ENCODE peak calls at places on chromosomes 7 and 10, in four cellular contexts. S, J, B and V are unnamed samples.

GRCh38 chr7:141737118-141737835 is 881 bp upstream of the SSBP1 start:
- DNase-seq in S (no peak), J (no peak), B (no peak), V (no peak)

GRCh38 chr10:46255696-46256355 is 31.0 kb upstream of the ANTXRL start:
- DNase-seq in S (peak; percentile 85), J (peak; percentile 53), B (peak; percentile 64), V (peak; percentile 40)

GRCh38 chr7:137877301-137877700 is 30.5 kb upstream of the DGKI start:
- DNase-seq in S (no peak), J (no peak), B (no peak), V (no peak)

GRCh38 chr10:62186999-62187695 is 81.5 kb downstream of the RTKN2 start:
- DNase-seq in S (no peak), J (no peak), B (no peak), V (no peak)

GRCh38 chr7:129741743-129742213 is 130.3 kb downstream of the NRF1 start:
- DNase-seq in S (no peak), J (no peak), B (no peak), V (no peak)

GRCh38 chr7:24920702-24921679 is 59.0 kb downstream of the OSBPL3 start:
- DNase-seq in S (no peak), J (no peak), B (peak; percentile 29), V (no peak)

GRCh38 chr7:73308074-73308664 is 457 bp downstream of the NSUN5 start:
- DNase-seq in S (no peak), J (no peak), B (peak; percentile 11), V (no peak)

GRCh38 chr7:106369349-106369748 is 84.6 kb upstream of the NAMPT start:
- DNase-seq in S (no peak), J (peak; percentile 61), B (no peak), V (no peak)

GRCh38 chr10:102503264-102504178 is at the start of gene SUFU:
- DNase-seq in S (peak; percentile 97), J (peak; percentile 99), B (peak; percentile 100), V (peak; percentile 99)

GRCh38 chr7:131040467-131040932 is 287.2 kb upstream of the MKLN1 start:
- DNase-seq in S (no peak), J (peak; percentile 69), B (peak; percentile 72), V (peak; percentile 72)

GRCh38 chr7:51038573-51038972 is 255.9 kb upstream of the GRB10 start:
- DNase-seq in S (no peak), J (no peak), B (no peak), V (no peak)

GRCh38 chr10:91901784-91902677 is 7.3 kb downstream of the FGFBP3 start:
- DNase-seq in S (no peak), J (peak; percentile 60), B (peak; percentile 47), V (peak; percentile 81)

GRCh38 chr10:69898524-69898923 is 96.8 kb downstream of the COL13A1 start:
- DNase-seq in S (no peak), J (no peak), B (no peak), V (no peak)

GRCh38 chr10:90424730-90425129 is 433.1 kb downstream of the HTR7 start:
- DNase-seq in S (no peak), J (no peak), B (no peak), V (no peak)

GRCh38 chr7:45988405-45989057 is 67.5 kb upstream of the IGFBP3 start:
- DNase-seq in S (no peak), J (no peak), B (no peak), V (no peak)

GRCh38 chr7:74449809-74450397 is 3.8 kb upstream of the GTF2IRD1 start:
- DNase-seq in S (peak; percentile 55), J (peak; percentile 87), B (peak; percentile 77), V (peak; percentile 49)

GRCh38 chr7:80078159-80078731 is 56.4 kb upstream of the GNAI1 start:
- DNase-seq in S (no peak), J (peak; percentile 24), B (no peak), V (no peak)

GRCh38 chr10:24952146-24952700 is at the start of gene PRTFDC1:
- DNase-seq in S (peak; percentile 63), J (peak; percentile 58), B (peak; percentile 24), V (no peak)